ENCODE peak calls at places on chromosomes 11 and 22, in seven cellular contexts. T is fibroblast of the aortic adventitia; U is B cell; A is mammary epithelial cell; N is mesothelial cell of epicardium; C is CD4-positive, alpha-beta T cell; X is right atrium auricular region. H is an unnamed sample.

GRCh38 chr11:95072948-95073347 is 6.2 kb downstream of the SRSF8 start:
- DNase-seq in X (no peak), N (no peak), T (no peak), C (no peak), U (no peak), A (peak), H (no peak)

GRCh38 chr11:29751618-29752017 is 265.2 kb downstream of the KCNA4 start:
- DNase-seq in X (no peak), T (no peak), U (no peak), C (no peak), N (no peak), A (peak), H (no peak)

GRCh38 chr11:57773026-57773598 is 11.5 kb downstream of the CTNND1 start:
- DNase-seq in U (no peak), A (no peak), N (no peak), X (no peak), C (no peak), T (no peak), H (no peak)

GRCh38 chr11:10858505-10859360 is 880 bp upstream of the ZBED5 start:
- DNase-seq in U (peak), T (peak), C (peak), X (peak), A (no peak), N (peak), H (peak)

GRCh38 chr22:42796081-42796480 is 61.0 kb downstream of the ARFGAP3 start:
- DNase-seq in X (no peak), A (no peak), U (no peak), C (no peak), N (no peak), T (no peak), H (no peak)

GRCh38 chr11:84673753-84674152 is 953.4 kb downstream of the DLG2 start:
- DNase-seq in X (no peak), C (no peak), N (no peak), A (no peak), T (peak), U (no peak), H (no peak)

GRCh38 chr11:117457835-117458234 is 130.2 kb downstream of the CEP164 start:
- DNase-seq in T (no peak), N (no peak), X (no peak), A (no peak), U (no peak), C (no peak), H (no peak)

GRCh38 chr11:104700609-104701008 is 197.7 kb downstream of the CASP12 start:
- DNase-seq in A (peak), X (no peak), C (no peak), U (no peak), N (no peak), T (peak), H (no peak)

GRCh38 chr22:46352691-46353386 is 17.3 kb downstream of the TRMU start:
- DNase-seq in T (no peak), N (no peak), A (peak), C (no peak), U (no peak), X (peak), H (no peak)

GRCh38 chr22:27588273-27588672 is 213.3 kb downstream of the MN1 start:
- DNase-seq in C (no peak), T (no peak), U (no peak), X (no peak), A (no peak), N (no peak), H (no peak)

GRCh38 chr22:44211256-44211945 is 30.7 kb downstream of the PARVG start:
- DNase-seq in N (no peak), T (peak), A (no peak), X (peak), U (no peak), C (no peak), H (no peak)

GRCh38 chr22:46770151-46770641 is 7.7 kb downstream of the TBC1D22A start:
- DNase-seq in N (no peak), T (no peak), U (no peak), C (no peak), X (no peak), A (no peak), H (no peak)

GRCh38 chr22:44097263-44098020 is 73.3 kb downstream of the PARVB start:
- DNase-seq in U (no peak), C (no peak), A (no peak), T (no peak), X (no peak), N (no peak), H (no peak)

GRCh38 chr22:50481440-50482106 is at the start of gene ADM2:
- DNase-seq in X (no peak), U (peak), C (peak), T (peak), A (no peak), N (peak), H (no peak)

GRCh38 chr11:74466916-74467885 is at the start of gene KCNE3:
- DNase-seq in N (no peak), C (no peak), A (no peak), U (no peak), X (no peak), T (peak), H (no peak)

GRCh38 chr11:6233984-6234313 is 487 bp downstream of the FHIP1B start:
- DNase-seq in N (no peak), U (no peak), A (no peak), T (no peak), C (no peak), X (no peak), H (no peak)

GRCh38 chr22:20243176-20243544 is 25.0 kb downstream of the RTN4R start:
- DNase-seq in C (no peak), T (no peak), X (no peak), U (no peak), A (no peak), N (no peak), H (no peak)

GRCh38 chr11:36619502-36619901 is 21.5 kb upstream of the RAG2 start:
- DNase-seq in X (no peak), U (no peak), T (peak), C (no peak), A (no peak), N (no peak), H (no peak)

GRCh38 chr22:33166206-33166605 is 108.0 kb upstream of the SYN3 start:
- DNase-seq in A (no peak), X (no peak), N (no peak), C (no peak), T (no peak), U (no peak), H (no peak)

GRCh38 chr22:19977296-19978243 is 36.0 kb upstream of the TXNRD2 start:
- DNase-seq in A (no peak), X (no peak), T (no peak), N (no peak), C (no peak), U (no peak), H (no peak)

GRCh38 chr11:8259316-8259995 is 4.2 kb downstream of the LMO1 start:
- DNase-seq in T (no peak), X (no peak), U (no peak), C (no peak), N (no peak), A (no peak), H (peak)

GRCh38 chr11:103530257-103530656 is 421.0 kb downstream of the DYNC2H1 start:
- DNase-seq in N (no peak), A (no peak), U (no peak), C (no peak), T (no peak), X (no peak), H (no peak)

GRCh38 chr22:31646186-31647019 is 15.6 kb downstream of the PISD start:
- DNase-seq in U (no peak), T (peak), C (no peak), A (peak), X (no peak), N (no peak), H (no peak)

GRCh38 chr11:34345012-34345804 is 12.6 kb downstream of the ABTB2 start:
- DNase-seq in U (no peak), A (peak), X (no peak), T (peak), N (no peak), C (no peak), H (no peak)

GRCh38 chr11:44694443-44694842 is 32.3 kb upstream of the TSPAN18 start:
- DNase-seq in C (no peak), N (no peak), T (no peak), A (no peak), X (no peak), U (no peak), H (no peak)

GRCh38 chr11:127506647-127507046 is 506.1 kb upstream of the KIRREL3 start:
- DNase-seq in N (no peak), U (no peak), X (no peak), C (no peak), A (no peak), T (no peak), H (no peak)

GRCh38 chr11:3122775-3123201 is 42.3 kb downstream of the OSBPL5 start:
- DNase-seq in U (peak), X (no peak), T (no peak), A (no peak), C (no peak), N (no peak), H (no peak)

GRCh38 chr22:48490513-48491411 is 1336.9 kb downstream of the BRD1 start:
- DNase-seq in C (no peak), A (no peak), N (no peak), T (no peak), U (peak), X (no peak), H (peak)

GRCh38 chr11:126969865-126970479 is 30.6 kb downstream of the KIRREL3 start:
- DNase-seq in X (no peak), U (no peak), C (no peak), N (no peak), A (peak), T (peak), H (no peak)

GRCh38 chr11:73464347-73464746 is 88.1 kb downstream of the RELT start:
- DNase-seq in N (no peak), T (no peak), A (no peak), C (no peak), X (no peak), U (no peak), H (no peak)

GRCh38 chr22:49380828-49381114 is 446.9 kb downstream of the BRD1 start:
- DNase-seq in A (no peak), T (no peak), C (no peak), X (peak), N (no peak), U (no peak), H (peak)

GRCh38 chr11:14425621-14426020 is 66.6 kb upstream of the RRAS2 start:
- DNase-seq in N (no peak), U (no peak), X (no peak), T (no peak), C (no peak), A (no peak), H (no peak)

GRCh38 chr11:73078631-73079030 is 63.5 kb downstream of the FCHSD2 start:
- DNase-seq in T (no peak), X (no peak), N (no peak), U (no peak), A (no peak), C (no peak), H (no peak)

GRCh38 chr11:69978841-69979614 is 99.1 kb upstream of the ANO1 start:
- DNase-seq in C (no peak), A (no peak), U (no peak), N (no peak), X (no peak), T (peak), H (no peak)
- TF ChIP-seq CTCF in C (no peak), A (no peak), U (no peak), N (no peak), X (no peak), T (no peak), H (no peak)

GRCh38 chr22:39314251-39314971 is 5.0 kb downstream of the RPL3 start:
- DNase-seq in N (no peak), U (no peak), X (no peak), A (no peak), T (no peak), C (no peak), H (no peak)
- TF ChIP-seq CTCF in N (no peak), U (peak), X (no peak), A (no peak), T (no peak), C (no peak), H (peak)

DNA sequence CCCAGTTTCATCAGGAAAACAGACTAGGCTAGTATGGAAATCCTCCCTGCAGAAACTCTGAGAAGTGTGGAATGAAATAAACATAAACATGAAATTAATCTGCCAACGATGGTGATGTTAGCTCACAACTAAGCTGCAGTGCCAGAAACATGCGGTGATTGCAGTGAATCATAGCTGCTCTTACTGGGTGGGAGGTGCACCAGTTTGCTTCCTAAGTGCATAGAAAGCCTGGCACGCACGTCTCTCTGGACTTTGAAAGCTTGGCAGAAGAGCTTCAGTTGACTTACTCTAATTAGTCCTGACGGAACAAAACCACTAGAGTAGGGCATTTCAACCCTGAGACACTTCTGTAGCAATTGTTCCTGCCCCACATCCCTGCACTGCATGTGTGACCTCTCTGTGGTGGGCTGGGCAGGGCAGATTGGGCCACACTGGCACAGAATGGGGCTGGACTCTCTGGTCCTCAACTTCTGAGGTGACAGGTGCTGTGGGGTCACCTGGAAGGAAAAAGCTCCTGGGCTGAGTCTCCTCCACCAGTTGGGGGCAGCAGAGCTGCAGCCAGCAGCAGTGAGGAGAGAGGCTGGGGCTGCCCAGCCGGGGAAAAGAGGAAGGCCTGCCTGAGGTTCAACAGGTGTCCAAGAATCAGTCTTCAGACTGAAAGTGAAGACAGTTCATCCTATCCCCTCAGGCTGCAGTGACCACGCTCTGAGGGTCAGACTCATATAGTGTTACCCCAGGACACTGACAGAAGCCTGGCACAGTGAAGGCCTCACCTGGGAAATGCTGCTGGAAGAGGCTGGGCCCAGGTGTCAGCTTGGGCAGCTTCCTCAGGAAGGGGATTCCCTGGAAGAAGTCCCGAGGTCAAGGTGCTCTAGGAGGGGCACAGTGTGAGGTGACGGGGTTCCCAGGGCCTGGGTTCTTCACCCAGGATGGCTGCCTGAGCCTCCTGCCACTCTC is 40.5 kb downstream of the GGTLC2 start:
- DNase-seq in C (no peak), U (peak), X (no peak), N (no peak), T (peak), A (no peak), H (no peak)
- TF ChIP-seq CTCF in C (no peak), U (peak), X (no peak), N (no peak), T (peak), A (peak), H (peak)

DNA sequence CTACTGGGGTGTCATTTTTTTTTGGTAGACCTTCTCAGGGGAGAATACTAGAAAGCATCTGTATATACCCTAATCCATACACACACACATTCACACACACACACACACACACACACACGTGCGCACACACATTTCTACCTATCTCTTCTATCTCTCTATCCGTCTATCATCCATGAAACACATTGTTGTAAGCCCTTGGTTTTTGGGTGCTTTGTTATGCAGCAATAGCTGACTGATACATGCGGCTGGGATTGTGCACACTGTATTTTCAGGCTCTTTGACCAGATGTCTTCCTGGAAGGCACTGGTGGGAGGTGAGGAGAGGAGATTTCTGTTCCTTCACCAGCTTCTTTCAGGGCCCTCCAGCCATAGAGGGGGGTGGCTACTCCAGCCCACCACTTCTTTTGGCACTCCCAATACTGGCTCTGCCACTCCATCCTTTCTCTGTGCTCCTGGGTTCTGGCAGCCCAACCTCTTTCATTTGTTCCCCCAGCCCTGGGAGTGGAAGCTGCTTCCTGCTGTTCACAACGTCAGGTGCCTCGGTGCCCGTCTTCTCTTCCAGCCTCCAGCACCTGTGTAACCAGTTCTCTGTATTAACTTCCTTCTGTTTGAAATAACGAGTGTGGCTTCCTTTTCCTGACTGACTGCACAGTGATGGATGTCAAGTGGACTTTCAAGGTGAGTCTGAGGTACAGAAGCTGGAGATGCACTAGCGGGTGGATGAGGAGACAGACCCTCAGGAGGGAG is 12.4 kb upstream of the MUC2 start:
- DNase-seq in X (no peak), C (no peak), A (no peak), N (no peak), U (no peak), T (no peak), H (no peak)
- TF ChIP-seq CTCF in X (no peak), C (no peak), A (no peak), N (no peak), U (no peak), T (no peak), H (no peak)

GRCh38 chr11:134862796-134863195 is 450.8 kb upstream of the B3GAT1 start:
- DNase-seq in N (peak), X (no peak), C (no peak), U (no peak), T (no peak), A (no peak), H (no peak)

GRCh38 chr11:134858783-134859480 is 446.9 kb upstream of the B3GAT1 start:
- DNase-seq in A (no peak), N (peak), X (no peak), U (no peak), T (no peak), C (no peak), H (peak)

GRCh38 chr11:134862168-134862567 is 450.1 kb upstream of the B3GAT1 start:
- DNase-seq in X (no peak), C (no peak), T (no peak), A (no peak), N (no peak), U (no peak), H (no peak)

GRCh38 chr11:134863294-134863693 is 451.3 kb upstream of the B3GAT1 start:
- DNase-seq in T (no peak), C (no peak), U (no peak), X (no peak), N (peak), A (no peak), H (no peak)

GRCh38 chr11:134861490-134862107 is 449.6 kb upstream of the B3GAT1 start:
- DNase-seq in X (no peak), C (no peak), N (no peak), A (no peak), U (no peak), T (no peak), H (no peak)
- TF ChIP-seq CTCF in X (no peak), C (no peak), N (peak), A (no peak), U (no peak), T (no peak), H (peak)

DNA sequence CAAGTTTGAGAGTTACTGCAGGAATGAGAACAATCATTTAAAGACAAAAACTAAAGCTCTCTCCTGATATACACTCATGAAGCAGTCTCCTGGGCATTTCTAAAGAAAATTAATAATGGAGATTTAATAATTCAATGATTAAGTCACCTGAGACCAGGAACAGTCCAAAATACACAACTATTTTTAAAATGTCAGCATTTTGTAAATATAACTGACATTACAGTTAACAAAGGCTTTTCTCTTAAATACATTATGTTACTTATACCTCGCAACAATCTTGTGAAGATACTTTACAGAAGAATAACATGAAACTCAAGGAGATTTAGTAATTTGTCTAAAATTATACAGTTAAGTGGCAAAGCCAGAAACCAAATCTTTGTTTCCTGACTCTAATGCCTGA is 87.6 kb downstream of the LARGE2 start:
- DNase-seq in U (no peak), T (no peak), C (no peak), X (no peak), A (no peak), N (no peak), H (no peak)
- TF ChIP-seq CTCF in U (no peak), T (no peak), C (no peak), X (no peak), A (no peak), N (no peak), H (no peak)

DNA sequence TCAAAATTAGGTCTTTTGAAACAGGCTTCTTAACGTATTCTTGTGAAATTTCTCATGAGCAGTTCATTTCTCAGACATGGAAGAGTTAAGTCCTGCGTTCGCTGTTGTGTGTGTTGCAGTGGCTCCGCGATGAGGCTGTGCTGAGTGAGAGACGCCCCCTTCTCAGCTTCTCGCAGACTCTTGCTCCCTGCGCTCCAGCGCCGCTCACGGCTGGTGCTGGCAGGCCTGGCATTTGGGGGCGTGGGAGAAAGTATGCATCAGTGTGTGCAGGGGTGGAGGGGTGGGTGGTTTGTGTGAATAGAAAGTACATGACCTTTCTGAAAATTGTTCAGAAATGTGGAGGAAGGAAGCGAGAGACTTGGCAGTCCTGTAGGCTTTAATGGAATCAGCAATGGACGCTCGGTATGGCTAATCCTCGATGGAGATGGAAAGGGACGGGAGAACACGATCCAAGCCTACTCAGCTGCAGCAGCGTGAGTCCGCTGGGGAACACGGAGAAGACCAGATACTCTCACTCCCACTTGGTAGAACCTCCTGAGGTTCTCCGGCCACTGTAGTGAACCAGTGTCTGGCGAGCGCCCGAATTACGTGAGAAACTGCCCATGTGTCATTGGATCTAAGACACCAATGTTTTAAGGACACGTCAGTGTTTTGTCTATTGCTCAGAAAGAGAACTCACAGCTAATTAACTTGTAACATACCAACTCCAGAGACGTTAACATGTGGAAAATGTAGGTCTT is 5.9 kb downstream of the TAB1 start:
- DNase-seq in X (no peak), N (no peak), U (no peak), T (peak), A (no peak), C (no peak), H (no peak)
- TF ChIP-seq CTCF in X (no peak), N (no peak), U (no peak), T (peak), A (no peak), C (no peak), H (no peak)

GRCh38 chr22:17120281-17120680 is 879 bp downstream of the TMEM121B start:
- DNase-seq in T (peak), N (peak), U (peak), A (peak), C (peak), X (no peak), H (peak)
- TF ChIP-seq CTCF in T (no peak), N (no peak), U (no peak), A (no peak), C (no peak), X (no peak), H (no peak)